ENCODE peak calls at places on chromosomes 11 and 22, in six cellular contexts. L is endothelial cell, Z is activated T-helper 1 cell treated with Interleukin-2 at 50 U/mL for 16 hours, Y is putamen, X is right atrium auricular region, N is Calu3. E is an unnamed sample.

GRCh38 chr11:46755962-46756361 is 36.9 kb downstream of the F2 start:
- DNase-seq in L (no peak), Z (no peak), Y (no peak), X (no peak), N (no peak), E (no peak)

GRCh38 chr11:34549271-34549670 is 35.7 kb upstream of the ELF5 start:
- DNase-seq in L (no peak), Z (no peak), Y (no peak), X (no peak), N (no peak), E (no peak)

GRCh38 chr11:130462101-130462885 is 13.8 kb downstream of the ADAMTS15 start:
- DNase-seq in L (no peak), Z (no peak), Y (no peak), X (no peak), N (no peak), E (no peak)

GRCh38 chr11:100890779-100891178 is 203.7 kb downstream of the ARHGAP42 start:
- DNase-seq in L (no peak), Z (no peak), Y (no peak), X (no peak), N (no peak), E (no peak)

GRCh38 chr11:4017129-4017528 is 77.5 kb upstream of the RRM1 start:
- DNase-seq in L (no peak), Z (no peak), Y (no peak), X (no peak), N (no peak), E (no peak)

GRCh38 chr11:1082346-1082727 is 7.7 kb downstream of the MUC2 start:
- DNase-seq in L (no peak), Z (no peak), Y (no peak), X (no peak), N (no peak), E (no peak)

GRCh38 chr11:65430406-65431217 is 8.0 kb downstream of the NEAT1 start:
- DNase-seq in L (no peak), Z (no peak), Y (no peak), X (peak), N (no peak), E (no peak)

GRCh38 chr22:44752285-44753188 is at the start of gene ARHGAP8:
- DNase-seq in L (no peak), Z (peak), Y (no peak), X (no peak), N (peak), E (no peak)

GRCh38 chr22:37259540-37260029 is 15.5 kb upstream of the RAC2 start:
- DNase-seq in L (peak), Z (no peak), Y (no peak), X (no peak), N (no peak), E (no peak)

GRCh38 chr11:58070585-58070984 is 39.8 kb downstream of the OR6Q1 start:
- DNase-seq in L (no peak), Z (no peak), Y (no peak), X (no peak), N (no peak), E (peak)

GRCh38 chr11:112655386-112655785 is 305.8 kb upstream of the NCAM1 start:
- DNase-seq in L (no peak), Z (no peak), Y (peak), X (peak), N (no peak), E (peak)

GRCh38 chr22:29030618-29031235 is 30.9 kb downstream of the C22orf31 start:
- DNase-seq in L (peak), Z (no peak), Y (peak), X (peak), N (peak), E (no peak)

GRCh38 chr22:26846645-26847044 is 189.3 kb downstream of the MIAT start:
- DNase-seq in L (no peak), Z (no peak), Y (no peak), X (peak), N (no peak), E (no peak)

GRCh38 chr11:58530236-58530635 is 22.3 kb upstream of the OR5B21 start:
- DNase-seq in L (no peak), Z (no peak), Y (no peak), X (no peak), N (no peak), E (no peak)

GRCh38 chr22:19213496-19214473 is 35.2 kb upstream of the SLC25A1 start:
- DNase-seq in L (no peak), Z (no peak), Y (peak), X (no peak), N (no peak), E (no peak)

GRCh38 chr11:43832536-43832935 is 48.1 kb upstream of the ALKBH3 start:
- DNase-seq in L (no peak), Z (no peak), Y (no peak), X (no peak), N (no peak), E (no peak)

GRCh38 chr11:16759857-16760256 is 21.4 kb downstream of the C11orf58 start:
- DNase-seq in L (no peak), Z (no peak), Y (no peak), X (no peak), N (no peak), E (no peak)

GRCh38 chr11:106231591-106231990 is 154.1 kb downstream of the AASDHPPT start:
- DNase-seq in L (no peak), Z (no peak), Y (no peak), X (no peak), N (no peak), E (no peak)

GRCh38 chr11:47565340-47566165 is at the start of gene PTPMT1:
- DNase-seq in L (peak), Z (peak), Y (no peak), X (peak), N (peak), E (no peak)

GRCh38 chr11:24511518-24511917 is 14.7 kb downstream of the LUZP2 start:
- DNase-seq in L (no peak), Z (no peak), Y (no peak), X (no peak), N (no peak), E (no peak)

GRCh38 chr11:123299721-123300120 is 104.7 kb upstream of the CLMP start:
- DNase-seq in L (no peak), Z (no peak), Y (no peak), X (no peak), N (no peak), E (no peak)

E was measured in esophagus muscularis mucosa.